ENCODE peak calls at places on chromosome 10, in six cellular contexts. E, N, F, R, J and X are unnamed samples.

GRCh38 chr10:15046626-15047025 is 2.9 kb downstream of the OLAH start:
- DNase-seq in J (no peak), N (peak; percentile 42), E (no peak), R (no peak), F (no peak), X (no peak)

GRCh38 chr10:124329941-124330340 is 88.8 kb downstream of the OAT start:
- DNase-seq in R (no peak), J (no peak), E (no peak), F (no peak), N (no peak), X (no peak)

GRCh38 chr10:98587156-98587555 is 140.4 kb upstream of the HPS1 start:
- DNase-seq in E (no peak), F (no peak), N (no peak), R (no peak), J (no peak), X (no peak)

GRCh38 chr10:30803901-30804322 is 174.4 kb upstream of the LYZL2 start:
- DNase-seq in N (peak; percentile 77), R (peak; percentile 62), E (no peak), F (peak; percentile 44), J (no peak), X (no peak)

GRCh38 chr10:104337527-104337984 is 709 bp downstream of the ITPRIP start:
- DNase-seq in J (peak; percentile 77), F (peak; percentile 38), R (peak; percentile 80), E (no peak), N (peak; percentile 39), X (no peak)

GRCh38 chr10:125148021-125148439 is 12.3 kb downstream of the CTBP2 start:
- DNase-seq in E (no peak), N (peak; percentile 51), R (no peak), F (peak; percentile 74), J (no peak), X (no peak)

GRCh38 chr10:16280595-16280994 is 156.2 kb upstream of the PTER start:
- DNase-seq in F (no peak), N (no peak), R (no peak), J (no peak), E (no peak), X (no peak)

GRCh38 chr10:133325392-133325760 is 11.3 kb downstream of the CALY start:
- DNase-seq in J (peak; percentile 28), R (no peak), N (no peak), E (no peak), F (no peak), X (no peak)

GRCh38 chr10:7444576-7445226 is 33.9 kb upstream of the SFMBT2 start:
- DNase-seq in J (no peak), N (no peak), F (no peak), R (no peak), E (no peak), X (no peak)

GRCh38 chr10:12566161-12567115 is 217.1 kb downstream of the CAMK1D start:
- DNase-seq in N (peak; percentile 77), F (no peak), E (no peak), J (no peak), R (peak; percentile 50), X (no peak)

GRCh38 chr10:79349072-79349491 is 1.8 kb downstream of the PPIF start:
- DNase-seq in E (peak; percentile 58), R (peak; percentile 37), N (no peak), F (no peak), J (no peak), X (no peak)

GRCh38 chr10:118362103-118362502 is 20.0 kb upstream of the FAM204A start:
- DNase-seq in N (no peak), J (no peak), E (no peak), R (no peak), F (no peak), X (no peak)

GRCh38 chr10:114491933-114492332 is 87.6 kb upstream of the AFAP1L2 start:
- DNase-seq in N (peak; percentile 45), F (no peak), J (no peak), E (no peak), R (no peak), X (no peak)

GRCh38 chr10:5553400-5554170 is 28.8 kb downstream of the CALML3 start:
- DNase-seq in R (peak; percentile 48), N (no peak), J (no peak), E (peak; percentile 31), F (peak; percentile 7), X (no peak)

GRCh38 chr10:114279886-114280644 is 41.0 kb downstream of the VWA2 start:
- DNase-seq in J (no peak), R (no peak), N (no peak), F (no peak), E (peak; percentile 40), X (no peak)

GRCh38 chr10:31929260-31929985 is 792 bp upstream of the ARHGAP12 start:
- DNase-seq in F (peak; percentile 83), J (peak; percentile 59), R (peak; percentile 73), E (peak; percentile 79), N (peak; percentile 41), X (no peak)

GRCh38 chr10:98309366-98310355 is 41.7 kb upstream of the LOXL4 start:
- DNase-seq in R (peak; percentile 79), J (peak; percentile 85), F (peak; percentile 69), N (peak; percentile 78), E (peak; percentile 82), X (no peak)

GRCh38 chr10:132696204-132696603 is 89.7 kb downstream of the NKX6-2 start:
- DNase-seq in E (peak; percentile 3), J (no peak), N (no peak), R (no peak), F (no peak), X (no peak)

GRCh38 chr10:71319042-71319799 is at the start of gene SLC29A3:
- DNase-seq in N (peak; percentile 80), F (peak; percentile 86), R (peak; percentile 88), E (peak; percentile 92), J (peak; percentile 89), X (peak; percentile 47)

GRCh38 chr10:88515235-88515634 is 67.9 kb downstream of the RNLS start:
- DNase-seq in F (no peak), N (peak; percentile 42), E (no peak), J (no peak), R (no peak), X (no peak)

GRCh38 chr10:60825520-60825919 is 47.2 kb downstream of the CDK1 start:
- DNase-seq in R (no peak), E (no peak), F (no peak), N (no peak), J (no peak), X (no peak)

GRCh38 chr10:60827791-60828488 is 49.7 kb downstream of the CDK1 start:
- DNase-seq in R (no peak), J (peak; percentile 18), N (peak; percentile 94), E (no peak), F (no peak), X (no peak)

GRCh38 chr10:60823324-60823723 is 45.0 kb downstream of the CDK1 start:
- DNase-seq in N (no peak), E (no peak), F (no peak), J (no peak), R (no peak), X (no peak)

GRCh38 chr10:60828489-60828852 is 50.2 kb downstream of the CDK1 start:
- DNase-seq in J (no peak), N (peak; percentile 81), F (no peak), E (no peak), R (no peak), X (no peak)
- H3K4me3 ChIP-seq in J (no peak overlapping the region), N (no peak overlapping the region), F (no peak overlapping the region), E (no peak overlapping the region), R (no peak overlapping the region), X (no peak overlapping the region)

DNA sequence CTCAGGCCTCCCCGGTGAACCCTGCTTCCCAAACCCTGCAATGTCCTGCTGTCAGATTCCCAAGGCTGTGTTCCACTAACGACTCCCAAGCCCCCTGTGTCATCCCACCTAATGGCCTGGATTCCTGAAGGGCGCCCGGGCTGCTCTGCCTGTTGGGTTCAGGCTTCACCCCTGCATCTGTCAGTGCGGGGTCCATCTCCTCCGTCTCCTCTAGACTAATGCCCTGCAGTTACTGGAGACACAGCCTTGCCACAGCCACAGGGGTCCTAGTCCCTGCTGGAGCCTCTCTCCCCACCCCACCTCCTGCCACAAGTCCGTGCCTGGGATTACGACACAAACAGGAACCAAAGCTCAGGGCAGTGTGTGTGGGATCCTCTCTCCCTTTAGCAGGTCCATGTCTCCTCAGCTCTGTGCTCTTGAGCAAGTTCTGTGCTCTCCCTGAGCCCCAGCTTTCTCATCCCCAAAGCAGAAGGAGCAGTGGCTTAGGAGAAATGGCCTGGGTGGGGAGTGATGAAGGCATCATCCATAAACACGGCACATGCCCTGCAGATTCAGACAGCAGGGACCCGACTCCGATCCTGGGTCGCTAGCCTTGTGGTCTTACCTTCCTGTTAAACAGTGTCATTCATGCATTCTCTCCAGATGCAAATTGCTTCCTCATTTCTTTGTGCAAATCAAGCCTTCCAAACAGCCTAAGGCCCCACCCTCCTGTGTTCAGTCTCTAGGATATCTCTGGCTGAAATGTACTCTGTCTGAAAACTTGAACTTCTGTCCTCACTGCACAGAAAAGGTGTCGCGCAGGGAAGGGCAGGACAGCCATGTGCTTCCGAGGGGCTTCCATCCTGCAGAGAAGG is 8.2 kb upstream of the RBP3 start:
- DNase-seq in R (no peak), F (no peak), N (no peak), E (peak; percentile 40), J (no peak), X (no peak)
- H3K27me3 ChIP-seq in R (no peaks in the 10 kb centered on the region), F (no peaks in the 10 kb centered on the region), N (no peaks in the 10 kb centered on the region), E (no peaks in the 10 kb centered on the region), J (no peaks in the 10 kb centered on the region), X (no peaks in the 10 kb centered on the region)

GRCh38 chr10:123150229-123150985 is 2.5 kb downstream of the HMX2 start:
- DNase-seq in F (no peak), R (no peak), E (no peak), J (no peak), N (no peak), X (no peak)
- H3K4me3 ChIP-seq in F (no peak overlapping the region), R (no peak overlapping the region), E (peak overlapping the region; percentile 43), J (peak overlapping the region; percentile 60), N (peak overlapping the region; percentile 22), X (peak overlapping the region; percentile 22)

GRCh38 chr10:131437556-131438465 is 126.3 kb upstream of the TCERG1L start:
- DNase-seq in F (no peak), R (no peak), E (no peak), J (no peak), N (no peak), X (no peak)
- H3K27me3 ChIP-seq in F (no peaks in the 10 kb centered on the region), R (no peaks in the 10 kb centered on the region), E (peaks cover 19% of the 10 kb centered on the region), J (no peaks in the 10 kb centered on the region), N (no peaks in the 10 kb centered on the region), X (no peaks in the 10 kb centered on the region)